ENCODE peak calls at places on chromosomes 6 and 20, in seven cellular contexts. One of them, this sample, is unnamed.

GRCh38 chr6:7727951-7728854 is 2.3 kb downstream of the BMP6 start:
- DNase-seq in IMR-90: no peak
- DNase-seq in Panc1: peak; percentile 54
- DNase-seq in ovary: peak; percentile 43
- DNase-seq in breast epithelium: no peak
- DNase-seq in left ventricle myocardium inferior: peak; percentile 26
- DNase-seq in CD8-positive, alpha-beta memory T cell: no peak
- DNase-seq in this sample: peak; percentile 56

GRCh38 chr6:2209226-2209809 is 36.1 kb downstream of the GMDS start:
- DNase-seq in IMR-90: peak; percentile 30
- DNase-seq in Panc1: peak; percentile 59
- DNase-seq in ovary: no peak
- DNase-seq in breast epithelium: peak; percentile 28
- DNase-seq in left ventricle myocardium inferior: no peak
- DNase-seq in CD8-positive, alpha-beta memory T cell: peak; percentile 52
- DNase-seq in this sample: peak; percentile 88

GRCh38 chr6:32154514-32155161 is 697 bp downstream of the PPT2 start:
- DNase-seq in IMR-90: peak; percentile 71
- DNase-seq in Panc1: no peak
- DNase-seq in ovary: peak; percentile 82
- DNase-seq in breast epithelium: peak; percentile 61
- DNase-seq in left ventricle myocardium inferior: peak; percentile 45
- DNase-seq in CD8-positive, alpha-beta memory T cell: peak; percentile 78
- DNase-seq in this sample: peak; percentile 75

GRCh38 chr6:91669904-91670295 is 1083.0 kb upstream of the MAP3K7 start:
- DNase-seq in IMR-90: no peak
- DNase-seq in Panc1: no peak
- DNase-seq in ovary: no peak
- DNase-seq in breast epithelium: no peak
- DNase-seq in left ventricle myocardium inferior: no peak
- DNase-seq in CD8-positive, alpha-beta memory T cell: no peak
- DNase-seq in this sample: no peak

GRCh38 chr6:169577236-169577635 is 124.6 kb downstream of the WDR27 start:
- DNase-seq in IMR-90: no peak
- DNase-seq in Panc1: no peak
- DNase-seq in ovary: no peak
- DNase-seq in breast epithelium: no peak
- DNase-seq in left ventricle myocardium inferior: no peak
- DNase-seq in CD8-positive, alpha-beta memory T cell: no peak
- DNase-seq in this sample: no peak

GRCh38 chr6:11632231-11632630 is 94.7 kb downstream of the TMEM170B start:
- DNase-seq in IMR-90: peak; percentile 39
- DNase-seq in Panc1: no peak
- DNase-seq in ovary: no peak
- DNase-seq in breast epithelium: no peak
- DNase-seq in left ventricle myocardium inferior: no peak
- DNase-seq in CD8-positive, alpha-beta memory T cell: no peak
- DNase-seq in this sample: no peak

GRCh38 chr20:40320612-40321011 is 368.4 kb downstream of the MAFB start:
- DNase-seq in IMR-90: no peak
- DNase-seq in Panc1: no peak
- DNase-seq in ovary: no peak
- DNase-seq in breast epithelium: no peak
- DNase-seq in left ventricle myocardium inferior: no peak
- DNase-seq in CD8-positive, alpha-beta memory T cell: no peak
- DNase-seq in this sample: no peak

GRCh38 chr6:43150051-43150751 is 20.9 kb upstream of the SRF start:
- DNase-seq in IMR-90: peak; percentile 16
- DNase-seq in Panc1: no peak
- DNase-seq in ovary: no peak
- DNase-seq in breast epithelium: no peak
- DNase-seq in left ventricle myocardium inferior: no peak
- DNase-seq in CD8-positive, alpha-beta memory T cell: no peak
- DNase-seq in this sample: peak; percentile 66

GRCh38 chr6:126172151-126172550 is 167.8 kb upstream of the CENPW start:
- DNase-seq in IMR-90: no peak
- DNase-seq in Panc1: no peak
- DNase-seq in ovary: no peak
- DNase-seq in breast epithelium: no peak
- DNase-seq in left ventricle myocardium inferior: no peak
- DNase-seq in CD8-positive, alpha-beta memory T cell: no peak
- DNase-seq in this sample: no peak

GRCh38 chr6:150172929-150173328 is 30.1 kb downstream of the PPP1R14C start:
- DNase-seq in IMR-90: no peak
- DNase-seq in Panc1: no peak
- DNase-seq in ovary: no peak
- DNase-seq in breast epithelium: no peak
- DNase-seq in left ventricle myocardium inferior: no peak
- DNase-seq in CD8-positive, alpha-beta memory T cell: no peak
- DNase-seq in this sample: no peak

GRCh38 chr6:80543598-80544181 is 437.2 kb downstream of the BCKDHB start:
- DNase-seq in IMR-90: peak; percentile 90
- DNase-seq in Panc1: no peak
- DNase-seq in ovary: no peak
- DNase-seq in breast epithelium: no peak
- DNase-seq in left ventricle myocardium inferior: no peak
- DNase-seq in CD8-positive, alpha-beta memory T cell: no peak
- DNase-seq in this sample: no peak

GRCh38 chr6:127641905-127642304 is 64.9 kb downstream of the C6orf58 start:
- DNase-seq in IMR-90: peak; percentile 36
- DNase-seq in Panc1: peak; percentile 28
- DNase-seq in ovary: no peak
- DNase-seq in breast epithelium: no peak
- DNase-seq in left ventricle myocardium inferior: no peak
- DNase-seq in CD8-positive, alpha-beta memory T cell: no peak
- DNase-seq in this sample: peak; percentile 15

GRCh38 chr6:71808865-71809264 is 77.5 kb upstream of the RIMS1 start:
- DNase-seq in IMR-90: no peak
- DNase-seq in Panc1: no peak
- DNase-seq in ovary: no peak
- DNase-seq in breast epithelium: no peak
- DNase-seq in left ventricle myocardium inferior: no peak
- DNase-seq in CD8-positive, alpha-beta memory T cell: no peak
- DNase-seq in this sample: no peak

GRCh38 chr20:36932476-36933426 is 18.8 kb downstream of the SAMHD1 start:
- DNase-seq in IMR-90: peak; percentile 59
- DNase-seq in Panc1: no peak
- DNase-seq in ovary: no peak
- DNase-seq in breast epithelium: no peak
- DNase-seq in left ventricle myocardium inferior: no peak
- DNase-seq in CD8-positive, alpha-beta memory T cell: no peak
- DNase-seq in this sample: no peak

GRCh38 chr6:43077981-43078411 is 1.9 kb downstream of the PTK7 start:
- DNase-seq in IMR-90: peak; percentile 67
- DNase-seq in Panc1: no peak
- DNase-seq in ovary: no peak
- DNase-seq in breast epithelium: no peak
- DNase-seq in left ventricle myocardium inferior: no peak
- DNase-seq in CD8-positive, alpha-beta memory T cell: no peak
- DNase-seq in this sample: no peak

GRCh38 chr6:6033858-6034257 is 27.1 kb upstream of the NRN1 start:
- DNase-seq in IMR-90: no peak
- DNase-seq in Panc1: no peak
- DNase-seq in ovary: no peak
- DNase-seq in breast epithelium: no peak
- DNase-seq in left ventricle myocardium inferior: no peak
- DNase-seq in CD8-positive, alpha-beta memory T cell: no peak
- DNase-seq in this sample: no peak

GRCh38 chr20:47847882-47848485 is 62.7 kb upstream of the SULF2 start:
- DNase-seq in IMR-90: no peak
- DNase-seq in Panc1: no peak
- DNase-seq in ovary: no peak
- DNase-seq in breast epithelium: no peak
- DNase-seq in left ventricle myocardium inferior: no peak
- DNase-seq in CD8-positive, alpha-beta memory T cell: no peak
- DNase-seq in this sample: no peak

GRCh38 chr6:142746524-142746923 is 198.5 kb downstream of the HIVEP2 start:
- DNase-seq in IMR-90: peak; percentile 27
- DNase-seq in Panc1: no peak
- DNase-seq in ovary: no peak
- DNase-seq in breast epithelium: no peak
- DNase-seq in left ventricle myocardium inferior: no peak
- DNase-seq in CD8-positive, alpha-beta memory T cell: peak; percentile 57
- DNase-seq in this sample: no peak

GRCh38 chr6:158830736-158831135 is 11.6 kb upstream of the EZR start:
- DNase-seq in IMR-90: no peak
- DNase-seq in Panc1: no peak
- DNase-seq in ovary: no peak
- DNase-seq in breast epithelium: no peak
- DNase-seq in left ventricle myocardium inferior: no peak
- DNase-seq in CD8-positive, alpha-beta memory T cell: no peak
- DNase-seq in this sample: no peak

GRCh38 chr6:67634199-67634598 is 1000.9 kb upstream of the ADGRB3 start:
- DNase-seq in IMR-90: no peak
- DNase-seq in Panc1: no peak
- DNase-seq in ovary: no peak
- DNase-seq in breast epithelium: no peak
- DNase-seq in left ventricle myocardium inferior: no peak
- DNase-seq in CD8-positive, alpha-beta memory T cell: no peak
- DNase-seq in this sample: no peak

GRCh38 chr6:67914419-67914818 is 720.7 kb upstream of the ADGRB3 start:
- DNase-seq in IMR-90: no peak
- DNase-seq in Panc1: no peak
- DNase-seq in ovary: no peak
- DNase-seq in breast epithelium: no peak
- DNase-seq in left ventricle myocardium inferior: no peak
- DNase-seq in CD8-positive, alpha-beta memory T cell: no peak
- DNase-seq in this sample: no peak

DNA sequence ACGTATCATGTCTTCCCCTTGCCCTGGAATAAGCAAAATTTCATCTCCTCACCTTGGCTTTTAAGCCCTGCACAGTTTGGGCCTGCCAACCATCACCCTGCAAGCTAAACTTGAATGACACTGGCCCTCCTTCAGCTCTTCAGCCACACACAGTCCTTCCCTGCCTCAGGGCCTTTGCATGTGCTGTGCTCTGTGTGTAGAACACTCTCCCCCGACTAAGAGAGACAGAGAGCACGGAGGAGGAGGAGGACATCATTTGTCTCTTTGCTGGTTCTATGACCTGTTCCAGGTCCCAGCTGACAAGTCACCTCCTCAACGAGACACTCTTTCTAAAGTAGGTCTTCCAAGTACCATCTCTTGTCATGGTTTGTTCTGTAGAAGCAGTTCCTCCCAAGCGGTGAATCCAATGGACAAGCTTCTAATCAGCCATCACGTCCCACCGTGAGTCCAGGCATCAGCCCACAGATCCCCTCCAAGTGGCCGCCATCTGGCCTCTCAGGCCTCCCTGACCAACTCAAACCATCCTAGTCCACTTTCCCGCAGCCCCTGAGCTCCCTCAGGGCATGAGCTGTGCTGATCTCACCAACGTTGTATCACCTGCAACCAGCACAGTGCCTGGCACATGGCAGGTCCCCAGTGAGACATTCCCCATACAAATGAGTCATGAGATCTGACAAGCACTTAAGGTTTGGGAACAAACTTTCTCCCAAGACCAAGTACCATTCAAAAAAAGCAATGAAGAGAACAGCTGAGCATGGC is 30.5 kb downstream of the NFATC2 start:
- DNase-seq in IMR-90: no peak
- DNase-seq in Panc1: no peak
- DNase-seq in ovary: no peak
- DNase-seq in breast epithelium: no peak
- DNase-seq in left ventricle myocardium inferior: no peak
- DNase-seq in CD8-positive, alpha-beta memory T cell: no peak
- DNase-seq in this sample: no peak
- H3K27ac ChIP-seq in IMR-90: no peak overlapping the region
- H3K27ac ChIP-seq in Panc1: no peak overlapping the region
- H3K27ac ChIP-seq in ovary: no peak overlapping the region
- H3K27ac ChIP-seq in breast epithelium: no peak overlapping the region
- H3K27ac ChIP-seq in left ventricle myocardium inferior: no peak overlapping the region
- H3K27ac ChIP-seq in CD8-positive, alpha-beta memory T cell: no peak overlapping the region
- H3K27ac ChIP-seq in this sample: no peak overlapping the region

DNA sequence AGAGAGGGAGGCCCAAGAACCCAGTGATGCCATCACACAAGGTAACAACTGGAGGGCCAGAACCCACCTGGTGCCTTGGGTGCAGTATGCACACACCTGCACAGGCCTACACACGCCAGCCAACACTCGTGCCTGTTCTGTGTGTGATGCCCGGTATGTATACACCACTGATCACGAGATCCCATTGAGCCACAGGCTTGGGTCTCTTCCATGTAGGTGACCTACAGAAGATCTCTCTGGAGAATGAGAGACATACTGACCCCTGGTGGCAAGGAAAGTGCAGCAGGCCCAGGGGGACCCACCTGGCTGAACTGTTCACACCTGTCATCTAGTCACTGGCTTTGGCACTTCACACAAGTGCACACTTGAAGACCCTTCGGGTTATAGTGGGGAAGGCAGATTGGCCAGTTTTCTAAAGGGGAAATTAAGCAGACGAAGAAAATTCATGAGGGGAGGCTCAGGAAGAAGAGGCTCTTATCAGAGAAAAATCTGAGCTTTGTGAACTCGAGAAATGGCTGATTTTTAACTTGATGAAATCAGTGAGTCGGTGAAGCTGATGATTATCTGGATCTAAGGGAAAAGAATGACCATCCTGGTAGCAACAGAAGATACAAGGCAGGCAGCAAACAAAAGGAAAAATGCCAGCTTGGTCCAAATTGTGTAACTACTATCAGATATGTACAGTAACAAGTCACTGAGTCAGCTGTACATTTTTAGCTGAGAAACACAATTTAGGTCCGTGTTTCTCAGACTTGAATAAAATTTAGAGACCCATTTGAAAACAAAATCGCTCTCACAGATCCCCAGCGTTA is 69.1 kb upstream of the PBOV1 start:
- DNase-seq in IMR-90: no peak
- DNase-seq in Panc1: peak; percentile 10
- DNase-seq in ovary: no peak
- DNase-seq in breast epithelium: peak; percentile 32
- DNase-seq in left ventricle myocardium inferior: no peak
- DNase-seq in CD8-positive, alpha-beta memory T cell: peak; percentile 60
- DNase-seq in this sample: peak; percentile 65
- H3K27ac ChIP-seq in IMR-90: no peak overlapping the region
- H3K27ac ChIP-seq in Panc1: no peak overlapping the region
- H3K27ac ChIP-seq in ovary: no peak overlapping the region
- H3K27ac ChIP-seq in breast epithelium: no peak overlapping the region
- H3K27ac ChIP-seq in left ventricle myocardium inferior: no peak overlapping the region
- H3K27ac ChIP-seq in CD8-positive, alpha-beta memory T cell: no peak overlapping the region
- H3K27ac ChIP-seq in this sample: no peak overlapping the region

GRCh38 chr6:48111575-48111974 is 578 bp upstream of the PTCHD4 start:
- DNase-seq in IMR-90: peak; percentile 15
- DNase-seq in Panc1: no peak
- DNase-seq in ovary: no peak
- DNase-seq in breast epithelium: no peak
- DNase-seq in left ventricle myocardium inferior: no peak
- DNase-seq in CD8-positive, alpha-beta memory T cell: no peak
- DNase-seq in this sample: no peak

GRCh38 chr6:48113130-48113529 is 2.1 kb upstream of the PTCHD4 start:
- DNase-seq in IMR-90: no peak
- DNase-seq in Panc1: no peak
- DNase-seq in ovary: no peak
- DNase-seq in breast epithelium: no peak
- DNase-seq in left ventricle myocardium inferior: no peak
- DNase-seq in CD8-positive, alpha-beta memory T cell: no peak
- DNase-seq in this sample: no peak

GRCh38 chr6:48117246-48117645 is 6.2 kb upstream of the PTCHD4 start:
- DNase-seq in IMR-90: no peak
- DNase-seq in Panc1: no peak
- DNase-seq in ovary: no peak
- DNase-seq in breast epithelium: no peak
- DNase-seq in left ventricle myocardium inferior: no peak
- DNase-seq in CD8-positive, alpha-beta memory T cell: no peak
- DNase-seq in this sample: no peak
- H3K27ac ChIP-seq in IMR-90: no peak overlapping the region
- H3K27ac ChIP-seq in Panc1: no peak overlapping the region
- H3K27ac ChIP-seq in ovary: no peak overlapping the region
- H3K27ac ChIP-seq in breast epithelium: no peak overlapping the region
- H3K27ac ChIP-seq in left ventricle myocardium inferior: no peak overlapping the region
- H3K27ac ChIP-seq in CD8-positive, alpha-beta memory T cell: no peak overlapping the region
- H3K27ac ChIP-seq in this sample: no peak overlapping the region

GRCh38 chr6:90610291-90610670 is 23.4 kb upstream of the MAP3K7 start:
- DNase-seq in IMR-90: no peak
- DNase-seq in Panc1: no peak
- DNase-seq in ovary: peak; percentile 46
- DNase-seq in breast epithelium: no peak
- DNase-seq in left ventricle myocardium inferior: no peak
- DNase-seq in CD8-positive, alpha-beta memory T cell: no peak
- DNase-seq in this sample: no peak
- H3K27ac ChIP-seq in IMR-90: no peak overlapping the region
- H3K27ac ChIP-seq in Panc1: no peak overlapping the region
- H3K27ac ChIP-seq in ovary: no peak overlapping the region
- H3K27ac ChIP-seq in breast epithelium: peak overlapping the region; percentile 61
- H3K27ac ChIP-seq in left ventricle myocardium inferior: peak overlapping the region; percentile 86
- H3K27ac ChIP-seq in CD8-positive, alpha-beta memory T cell: no peak overlapping the region
- H3K27ac ChIP-seq in this sample: no peak overlapping the region